ENCODE peak calls at places on chromosomes 1 and 21, in six cellular contexts. M is A549, K is HepG2, H is HCT116, Q is WTC11, U is H1. Y is an unnamed sample.
A peak's percentile ranks its signal among the peaks of the same experiment; 100 is the strongest.

GRCh38 chr1:235938714-235939487 is 72.2 kb upstream of the LYST start:
- DNase-seq in M (no peak), Q (no peak), K (no peak), H (no peak), U (no peak), Y (peak; percentile 92)

GRCh38 chr1:178713270-178713669 is 11.8 kb upstream of the RALGPS2 start:
- DNase-seq in M (no peak), U (no peak), Q (no peak), H (no peak), K (no peak), Y (no peak)

GRCh38 chr1:10795305-10796021 is 983 bp downstream of the CASZ1 start:
- DNase-seq in U (peak; percentile 70), K (no peak), Q (peak; percentile 36), H (no peak), M (peak; percentile 37), Y (peak; percentile 30)

GRCh38 chr1:220151454-220151853 is 57.5 kb downstream of the IARS2 start:
- DNase-seq in K (no peak), U (no peak), Q (no peak), M (no peak), H (no peak), Y (no peak)

GRCh38 chr1:9842781-9843575 is 19.2 kb upstream of the CLSTN1 start:
- DNase-seq in M (no peak), H (no peak), Q (no peak), U (no peak), K (no peak), Y (no peak)

GRCh38 chr1:26034504-26035202 is 11.3 kb downstream of the SLC30A2 start:
- DNase-seq in U (no peak), M (no peak), K (no peak), H (no peak), Q (no peak), Y (no peak)

GRCh38 chr1:56672579-56672978 is 27.5 kb downstream of the PRKAA2 start:
- DNase-seq in Q (no peak), U (no peak), M (no peak), K (no peak), H (no peak), Y (no peak)

GRCh38 chr1:12549460-12550349 is 68.3 kb downstream of the DHRS3 start:
- DNase-seq in Q (peak; percentile 5), H (peak; percentile 83), U (no peak), K (peak; percentile 90), M (peak; percentile 92), Y (no peak)

GRCh38 chr1:47229884-47230691 is 1.9 kb downstream of the TAL1 start:
- DNase-seq in H (no peak), K (no peak), M (no peak), U (peak; percentile 56), Q (no peak), Y (no peak)

GRCh38 chr1:162206749-162207635 is 137.5 kb downstream of the NOS1AP start:
- DNase-seq in H (no peak), U (no peak), M (no peak), Q (no peak), K (peak; percentile 21), Y (no peak)

GRCh38 chr21:33022828-33023573 is 2.7 kb upstream of the OLIG2 start:
- DNase-seq in H (no peak), U (peak; percentile 72), K (no peak), Q (no peak), M (no peak), Y (no peak)

GRCh38 chr1:248810000-248810726 is 15.6 kb downstream of the SH3BP5L start:
- DNase-seq in K (no peak), H (no peak), U (no peak), Q (no peak), M (no peak), Y (no peak)

GRCh38 chr21:29434081-29434480 is 135.4 kb downstream of the BACH1 start:
- DNase-seq in M (no peak), U (no peak), Q (no peak), H (no peak), K (no peak), Y (no peak)

GRCh38 chr21:31409849-31410762 is 66.0 kb upstream of the TIAM1 start:
- DNase-seq in M (no peak), U (no peak), K (no peak), Q (no peak), H (no peak), Y (no peak)

GRCh38 chr1:55209247-55209646 is 5.9 kb downstream of the USP24 start:
- DNase-seq in Q (no peak), U (no peak), M (no peak), H (no peak), K (no peak), Y (peak; percentile 32)
- TF ChIP-seq CTCF in Q (no peak), U (no peak), M (no peak), H (no peak), K (no peak), Y (no peak)

DNA sequence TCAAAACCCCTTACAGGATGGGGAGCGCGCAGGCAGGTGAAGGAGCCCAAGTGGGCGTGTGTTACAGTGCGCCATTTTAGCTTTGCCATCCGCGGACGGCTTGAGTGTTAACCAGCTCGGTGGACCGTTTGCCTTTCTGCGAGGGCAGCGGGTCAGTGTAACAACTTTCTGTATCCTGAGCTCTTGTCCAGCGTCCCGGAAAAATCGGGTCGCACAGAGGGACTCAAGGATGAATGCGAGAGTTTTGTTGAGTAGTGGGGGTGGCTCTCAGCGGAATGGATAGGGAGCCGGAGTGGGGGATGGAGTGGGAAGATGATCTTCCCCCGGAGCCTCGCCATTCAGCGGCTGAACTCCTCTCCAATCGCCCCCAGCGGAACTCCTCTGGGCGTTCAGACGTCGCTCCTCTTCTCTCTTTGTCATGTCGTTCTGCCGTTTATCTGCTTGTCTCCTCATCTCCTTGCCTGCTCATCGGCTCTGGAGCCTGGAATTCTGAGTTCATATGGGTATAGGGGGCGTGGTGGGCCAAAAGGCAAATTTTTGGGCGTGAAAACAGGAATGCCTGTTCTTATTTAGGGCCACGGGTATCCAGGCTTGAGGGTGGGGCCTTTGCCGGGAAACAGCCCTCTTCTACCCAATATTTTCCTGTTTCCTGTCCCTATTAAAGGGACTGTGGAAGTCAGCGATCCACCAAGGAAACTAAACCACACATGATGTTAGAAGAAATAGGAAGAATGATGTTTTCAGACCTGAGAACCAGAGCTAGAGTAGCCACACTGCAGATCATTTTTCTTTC is 295.5 kb downstream of the CTH start:
- DNase-seq in K (no peak), U (no peak), H (no peak), M (no peak), Q (peak; percentile 54), Y (no peak)
- TF ChIP-seq MAX in K (no peak), U (peak; percentile 64), H (no peak), M (no peak), Q (peak; percentile 59), Y (no peak)

GRCh38 chr1:15885701-15886612 is 38.5 kb downstream of the SPEN start:
- DNase-seq in H (peak; percentile 41), K (peak; percentile 88), U (peak; percentile 88), Q (peak; percentile 95), M (peak; percentile 85), Y (peak; percentile 92)
- TF ChIP-seq CTCF in H (no peak), K (peak; percentile 8), U (no peak), Q (no peak), M (peak; percentile 13), Y (peak; percentile 13)

DNA sequence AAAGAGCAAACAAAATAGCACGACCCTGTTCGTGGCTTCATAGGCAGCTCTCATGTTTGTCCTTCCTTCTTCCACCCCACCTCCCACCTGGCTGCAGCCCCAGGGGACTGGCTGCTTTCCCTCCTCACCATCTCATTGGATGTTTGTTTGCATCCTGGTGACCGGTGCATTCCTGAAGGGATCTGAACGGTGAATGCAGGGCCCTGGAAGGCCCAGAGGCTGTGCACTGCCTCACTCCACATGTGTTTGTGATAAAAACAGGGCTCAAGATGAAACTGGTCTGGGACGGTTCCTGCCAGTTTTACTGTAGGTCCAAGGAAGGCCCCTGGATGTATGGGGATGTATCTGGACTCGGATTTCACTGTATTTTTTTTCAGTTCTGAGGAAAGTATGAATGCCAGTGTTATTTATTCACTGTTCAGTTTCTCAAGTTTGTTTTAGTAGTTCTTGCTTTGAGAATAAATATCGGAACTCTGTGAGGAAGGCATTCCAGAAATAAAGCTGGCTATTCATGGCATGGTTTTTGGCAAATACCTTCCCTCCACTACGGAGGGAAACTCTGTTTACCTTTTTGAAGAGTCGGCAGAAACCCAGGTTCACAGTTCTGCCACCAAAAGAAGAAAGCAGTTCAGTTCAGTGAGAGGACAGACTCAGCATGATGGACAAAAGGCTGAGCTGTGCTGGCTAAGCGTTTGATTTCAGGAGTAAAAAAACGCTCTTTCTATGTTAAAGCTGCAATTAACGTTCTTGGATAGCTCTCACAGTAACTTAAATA is 42.6 kb downstream of the CNN3 start:
- DNase-seq in M (no peak), Q (peak; percentile 71), U (peak; percentile 52), H (no peak), K (peak; percentile 71), Y (no peak)
- TF ChIP-seq MAX in M (no peak), Q (peak; percentile 14), U (peak; percentile 61), H (no peak), K (no peak), Y (no peak)

DNA sequence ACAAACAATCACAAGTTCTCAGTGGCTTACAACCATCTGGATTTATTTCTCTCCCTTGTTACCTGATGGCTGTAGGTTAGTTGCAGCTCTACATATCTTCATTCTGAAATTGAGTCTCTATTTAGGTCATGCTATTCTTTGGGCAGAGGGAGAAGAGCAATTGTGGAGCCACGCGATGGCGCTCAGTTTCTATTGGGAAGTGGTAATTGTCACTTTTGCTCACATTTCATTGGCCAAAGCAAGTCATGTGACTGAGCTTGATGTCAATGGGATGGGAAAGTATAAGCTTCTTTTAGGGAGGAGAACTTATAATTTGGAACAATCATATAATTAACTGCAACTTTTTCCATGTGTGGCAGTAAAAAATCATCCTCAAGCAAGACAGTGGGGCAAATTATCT is 166.5 kb downstream of the LMO4 start:
- DNase-seq in M (peak; percentile 11), K (no peak), U (no peak), Q (no peak), H (no peak), Y (peak; percentile 3)
- TF ChIP-seq CTCF in M (no peak), K (no peak), U (peak; percentile 3), Q (no peak), H (no peak), Y (no peak)

DNA sequence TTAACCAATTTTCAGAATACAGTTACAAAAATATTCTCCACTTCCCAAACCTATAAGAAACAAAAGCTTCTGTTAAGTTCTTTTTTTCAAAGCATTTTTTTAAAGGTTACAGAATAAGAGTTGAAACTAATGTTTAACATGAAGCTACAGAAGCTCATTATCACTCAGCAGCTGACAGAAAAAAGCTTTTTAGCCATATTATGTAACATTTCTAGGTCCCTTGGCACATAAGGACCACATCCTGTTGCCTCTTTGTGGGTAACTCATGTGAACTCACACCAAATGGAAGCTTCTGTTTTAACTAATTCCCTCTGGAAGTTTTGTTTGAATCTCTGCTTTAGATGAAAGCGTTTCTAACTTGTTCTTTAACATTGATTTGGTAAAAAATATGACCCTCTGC is 242.5 kb upstream of the TMPRSS15 start:
- DNase-seq in M (no peak), U (no peak), H (no peak), K (no peak), Q (no peak), Y (peak; percentile 26)
- TF ChIP-seq MAX in M (no peak), U (no peak), H (no peak), K (no peak), Q (no peak), Y (no peak)

Y was measured in NB4.